ENCODE peak calls at places on chromosomes 11 and 22, in four cellular contexts. J is GM12892, T is H1, F is SK-N-SH. L is an unnamed sample.

GRCh38 chr22:41907436-41908401 is 7.2 kb downstream of the SHISA8 start:
- DNase-seq in J (no peak), T (no peak), F (no peak), L (no peak)

GRCh38 chr11:65620666-65621065 is 5.1 kb downstream of the PCNX3 start:
- DNase-seq in J (no peak), T (no peak), F (no peak), L (no peak)

GRCh38 chr11:72724851-72725730 is 27.1 kb downstream of the ARAP1 start:
- DNase-seq in J (no peak), T (no peak), F (peak), L (peak)

GRCh38 chr22:44574057-44574456 is 76.0 kb upstream of the RTL6 start:
- DNase-seq in J (no peak), T (no peak), F (no peak), L (no peak)

GRCh38 chr11:79940976-79941735 is 500.3 kb upstream of the TENM4 start:
- DNase-seq in J (no peak), T (no peak), F (no peak), L (no peak)

GRCh38 chr22:37126383-37126782 is 16.9 kb upstream of the TMPRSS6 start:
- DNase-seq in J (no peak), T (no peak), F (no peak), L (no peak)

GRCh38 chr11:93704237-93704636 is 37.1 kb downstream of the TAF1D start:
- DNase-seq in J (no peak), T (no peak), F (no peak), L (no peak)

GRCh38 chr11:35682230-35683195 is 19.9 kb downstream of the TRIM44 start:
- DNase-seq in J (no peak), T (no peak), F (peak), L (no peak)

GRCh38 chr11:116168459-116168787 is 604.4 kb downstream of the BUD13 start:
- DNase-seq in J (no peak), T (no peak), F (no peak), L (no peak)

GRCh38 chr22:41888638-41889200 is 26.2 kb downstream of the SHISA8 start:
- DNase-seq in J (no peak), T (no peak), F (no peak), L (no peak)

GRCh38 chr11:60334005-60334620 is 7.1 kb downstream of the MS4A6E start:
- DNase-seq in J (peak), T (peak), F (peak), L (peak)

GRCh38 chr22:42365337-42365865 is 66.8 kb downstream of the NFAM1 start:
- DNase-seq in J (no peak), T (no peak), F (peak), L (no peak)

DNA sequence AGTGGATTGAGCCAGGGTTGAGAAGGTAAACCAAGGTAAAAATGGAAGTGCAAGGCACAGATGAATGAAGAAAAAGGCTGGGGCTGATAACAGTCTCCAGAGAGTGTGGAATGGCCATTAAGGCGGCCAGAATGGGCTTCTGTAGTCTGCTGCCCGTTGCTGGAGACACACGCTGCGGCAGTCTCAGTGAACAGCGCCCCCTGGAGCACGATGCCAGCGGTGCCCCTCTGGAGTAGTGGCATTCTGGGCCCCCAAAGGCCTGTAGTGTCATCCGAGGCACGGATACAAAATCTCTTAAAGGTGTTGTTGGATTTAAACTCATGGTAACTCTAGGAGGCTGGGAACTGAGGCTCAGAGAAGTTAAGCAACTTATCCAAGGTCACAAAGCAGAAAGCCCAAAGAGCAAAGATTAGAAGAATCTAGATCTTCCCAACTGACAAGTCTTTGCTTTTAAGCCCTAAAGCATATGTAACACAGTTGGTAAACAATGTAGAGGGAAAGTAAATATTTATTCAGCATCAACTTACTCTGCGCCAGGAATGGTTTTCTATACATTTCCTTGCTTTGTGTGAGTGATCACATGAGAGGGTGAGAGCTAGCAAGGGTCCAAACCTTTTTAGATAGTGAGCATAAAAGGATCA is 18.2 kb downstream of the KCNJ1 start:
- DNase-seq in J (peak), T (no peak), F (peak), L (peak)
- TF ChIP-seq TAF1 in J (no peak), T (no peak), F (no peak), L (no peak)

GRCh38 chr11:128620306-128621175 is 33.2 kb upstream of the ETS1 start:
- DNase-seq in J (no peak), T (no peak), F (no peak), L (no peak)

GRCh38 chr11:128616158-128616557 is 28.8 kb upstream of the ETS1 start:
- DNase-seq in J (no peak), T (no peak), F (peak), L (no peak)

GRCh38 chr11:128621491-128622136 is 34.3 kb upstream of the ETS1 start:
- DNase-seq in J (no peak), T (no peak), F (no peak), L (no peak)

GRCh38 chr11:128622137-128622523 is 34.8 kb upstream of the ETS1 start:
- DNase-seq in J (no peak), T (no peak), F (no peak), L (no peak)

DNA sequence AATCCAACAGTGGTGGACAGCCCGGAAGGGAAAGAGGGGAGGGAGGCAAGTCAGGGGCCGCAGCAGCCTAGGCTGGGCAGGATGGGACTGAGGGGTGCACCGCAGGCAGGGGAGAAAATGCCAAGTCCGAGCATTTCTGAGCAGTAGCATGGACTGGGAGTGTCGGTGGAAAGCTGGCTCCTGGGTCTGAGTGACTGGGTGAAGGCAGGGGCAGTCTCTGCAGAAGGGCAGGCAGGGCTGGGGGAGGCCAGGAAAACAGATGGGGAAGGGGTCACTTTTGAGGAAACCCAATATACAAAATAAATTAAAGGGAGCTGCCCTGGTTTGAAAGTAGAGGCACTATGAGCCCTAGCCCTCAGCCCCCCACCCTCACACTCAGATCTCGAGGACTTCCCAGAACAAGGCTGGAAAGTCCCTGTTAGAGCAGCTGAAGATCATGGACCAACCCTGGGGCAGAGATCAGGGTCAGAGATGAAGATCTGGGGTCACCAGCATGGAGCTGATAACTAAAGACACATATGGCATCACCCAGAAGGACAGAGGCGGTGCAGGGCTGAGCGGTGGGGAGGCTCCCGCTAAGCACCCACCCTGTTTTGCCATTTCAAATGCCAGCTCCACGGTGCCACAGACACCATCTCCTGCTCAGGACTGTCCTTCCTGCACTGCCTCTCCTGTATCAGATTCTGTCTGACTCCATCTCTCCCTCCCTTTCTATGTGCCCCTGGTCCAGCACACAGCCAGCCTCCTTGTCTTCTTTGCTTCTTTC is 32.4 kb upstream of the ETS1 start:
- DNase-seq in J (no peak), T (no peak), F (peak), L (no peak)
- TF ChIP-seq TAF1 in J (no peak), T (no peak), F (no peak), L (no peak)

GRCh38 chr11:83088965-83089364 is 17.3 kb upstream of the RAB30 start:
- DNase-seq in J (no peak), T (no peak), F (no peak), L (no peak)
- TF ChIP-seq TAF1 in J (no peak), T (no peak), F (no peak), L (no peak)

GRCh38 chr22:49961601-49962011 is 1.0 kb downstream of the PIM3 start:
- DNase-seq in J (no peak), T (no peak), F (no peak), L (no peak)
- TF ChIP-seq TAF1 in J (no peak), T (no peak), F (no peak), L (no peak)

DNA sequence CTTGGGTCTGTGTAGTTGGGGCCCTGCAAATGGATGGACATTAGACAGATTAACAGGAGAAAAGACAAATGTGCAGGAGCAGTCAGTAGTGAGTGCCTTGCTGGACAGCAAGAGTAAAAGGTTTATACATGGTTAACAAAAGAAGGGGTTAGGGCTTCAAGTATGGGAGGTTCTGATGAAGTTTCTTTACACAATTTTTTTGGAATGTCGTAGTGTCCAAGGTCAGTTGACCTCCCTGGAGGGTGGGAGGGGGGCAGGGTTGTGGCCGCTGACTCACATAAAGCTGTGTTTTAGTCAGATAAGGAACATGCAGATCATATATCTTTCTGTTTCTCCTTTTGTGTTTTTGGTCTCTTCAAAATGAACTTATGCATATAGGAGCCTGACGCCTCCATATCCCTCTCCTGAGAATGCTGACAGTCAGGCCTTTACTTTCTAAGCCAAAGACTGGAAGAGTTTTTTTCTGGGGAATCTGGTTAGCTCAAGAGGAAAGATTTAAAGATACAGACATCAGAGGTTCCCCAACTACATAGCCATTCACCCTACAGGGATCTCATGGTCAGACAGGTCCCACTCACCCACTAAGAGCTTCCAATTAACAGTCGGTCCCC is 134.3 kb downstream of the NECTIN1 start:
- DNase-seq in J (no peak), T (no peak), F (no peak), L (no peak)
- TF ChIP-seq TAF1 in J (no peak), T (no peak), F (no peak), L (no peak)

GRCh38 chr11:298406-299065 is 790 bp downstream of the IFITM5 start:
- DNase-seq in J (no peak), T (no peak), F (no peak), L (no peak)
- TF ChIP-seq TAF1 in J (no peak), T (no peak), F (no peak), L (no peak)

GRCh38 chr22:47165338-47165931 is 403.0 kb downstream of the TBC1D22A start:
- DNase-seq in J (no peak), T (no peak), F (no peak), L (no peak)
- TF ChIP-seq TAF1 in J (no peak), T (no peak), F (no peak), L (no peak)

GRCh38 chr11:12117200-12117995 is 7.0 kb downstream of the MICAL2 start:
- DNase-seq in J (no peak), T (no peak), F (no peak), L (no peak)
- TF ChIP-seq TAF1 in J (no peak), T (no peak), F (no peak), L (no peak)